ENCODE peak calls at places on chromosomes 1 and 21, in eight cellular contexts. J, F, R, H, I, D, U and O are unnamed samples.

GRCh38 chr1:224745924-224746323 is 129.8 kb downstream of the CNIH3 start:
- DNase-seq in J (no peak), I (no peak), U (no peak), D (no peak), R (no peak), F (no peak), H (no peak), O (no peak)

GRCh38 chr1:60679524-60679923 is 402.8 kb upstream of the NFIA start:
- DNase-seq in R (no peak), D (no peak), I (no peak), F (no peak), J (no peak), U (no peak), H (no peak), O (no peak)

GRCh38 chr1:3023994-3024393 is 2.7 kb downstream of the ACTRT2 start:
- DNase-seq in F (no peak), R (no peak), H (no peak), J (no peak), U (no peak), D (no peak), I (no peak), O (no peak)

GRCh38 chr1:63103682-63104081 is 218.7 kb upstream of the FOXD3 start:
- DNase-seq in U (no peak), R (no peak), J (no peak), H (no peak), D (no peak), I (no peak), F (no peak), O (no peak)

GRCh38 chr1:25795227-25795626 is 4.8 kb upstream of the SELENON start:
- DNase-seq in H (no peak), J (no peak), D (no peak), I (no peak), F (no peak), R (no peak), U (no peak), O (no peak)

GRCh38 chr1:67559222-67559700 is 125.7 kb upstream of the GADD45A start:
- DNase-seq in H (no peak), I (no peak), U (peak), D (no peak), F (peak), R (peak), J (peak), O (no peak)

GRCh38 chr1:31335007-31335406 is 37.9 kb downstream of the FABP3 start:
- DNase-seq in D (no peak), J (peak), F (no peak), H (no peak), U (no peak), R (peak), I (no peak), O (no peak)

GRCh38 chr1:230084408-230085177 is 17.6 kb downstream of the GALNT2 start:
- DNase-seq in F (no peak), H (peak), I (no peak), R (peak), D (no peak), U (peak), J (peak), O (no peak)

GRCh38 chr1:27086628-27087027 is 68.3 kb downstream of the SLC9A1 start:
- DNase-seq in J (no peak), D (no peak), H (no peak), F (no peak), R (no peak), U (no peak), I (no peak), O (no peak)

GRCh38 chr1:156816561-156817328 is at the start of gene SH2D2A:
- DNase-seq in D (no peak), J (no peak), H (peak), I (no peak), R (no peak), F (no peak), U (peak), O (no peak)

GRCh38 chr1:74375376-74375775 is 137.0 kb downstream of the LRRC53 start:
- DNase-seq in F (no peak), R (no peak), U (no peak), I (no peak), D (no peak), H (no peak), J (no peak), O (no peak)

GRCh38 chr1:189646066-189646465 is 831.6 kb downstream of the BRINP3 start:
- DNase-seq in R (no peak), H (no peak), I (no peak), J (no peak), U (no peak), F (no peak), D (no peak), O (no peak)

GRCh38 chr21:41786521-41786987 is 19.7 kb upstream of the RIPK4 start:
- DNase-seq in F (no peak), U (no peak), J (peak), R (no peak), H (no peak), D (no peak), I (no peak), O (no peak)

GRCh38 chr1:167130782-167131520 is 37.1 kb downstream of the STYXL2 start:
- DNase-seq in U (no peak), F (no peak), J (no peak), R (no peak), I (no peak), D (no peak), H (no peak), O (no peak)

GRCh38 chr1:45409243-45409642 is 69.0 kb upstream of the MUTYH start:
- DNase-seq in D (no peak), I (no peak), U (no peak), J (no peak), H (no peak), R (no peak), F (no peak), O (no peak)

GRCh38 chr1:26998319-26999300 is 5.1 kb downstream of the TRNP1 start:
- DNase-seq in R (peak), D (no peak), J (peak), I (no peak), F (no peak), U (no peak), H (no peak), O (no peak)

GRCh38 chr1:65417729-65418128 is 2.7 kb upstream of the LEPR start:
- DNase-seq in D (no peak), I (no peak), F (no peak), J (no peak), H (no peak), R (no peak), U (no peak), O (no peak)

GRCh38 chr1:11013160-11013531 is 692 bp downstream of the TARDBP start:
- DNase-seq in F (no peak), J (no peak), I (no peak), R (peak), U (no peak), H (no peak), D (no peak), O (no peak)

GRCh38 chr1:61741682-61742619 is at the start of gene PATJ:
- DNase-seq in R (no peak), D (peak), I (peak), U (peak), F (peak), H (peak), J (peak), O (no peak)

GRCh38 chr1:150176593-150176992 is 26.9 kb downstream of the PLEKHO1 start:
- DNase-seq in F (no peak), H (no peak), I (no peak), D (no peak), R (peak), U (no peak), J (no peak), O (no peak)

GRCh38 chr1:85815906-85816305 is 107.7 kb upstream of the ZNHIT6 start:
- DNase-seq in F (no peak), D (no peak), J (no peak), U (peak), H (no peak), I (no peak), R (no peak), O (no peak)

GRCh38 chr1:42797414-42797813 is 12.6 kb downstream of the TMEM269 start:
- DNase-seq in J (no peak), I (no peak), F (no peak), U (no peak), H (no peak), R (no peak), D (no peak), O (no peak)

GRCh38 chr1:60621524-60621923 is 460.8 kb upstream of the NFIA start:
- DNase-seq in R (peak), J (peak), H (no peak), F (no peak), I (no peak), D (no peak), U (no peak), O (peak)

GRCh38 chr1:12708956-12709555 is 6.9 kb upstream of the AADACL3 start:
- DNase-seq in H (no peak), I (no peak), F (no peak), U (no peak), J (no peak), R (no peak), D (no peak), O (no peak)

GRCh38 chr1:177466286-177466685 is 295.5 kb downstream of the BRINP2 start:
- DNase-seq in J (no peak), F (no peak), R (no peak), D (no peak), I (no peak), H (no peak), U (no peak), O (no peak)

GRCh38 chr1:95021085-95021484 is 51.7 kb downstream of the ALG14 start:
- DNase-seq in R (no peak), I (no peak), J (no peak), D (no peak), H (no peak), U (no peak), F (no peak), O (no peak)

GRCh38 chr1:50610563-50610962 is 187.3 kb upstream of the DMRTA2 start:
- DNase-seq in J (no peak), I (no peak), U (no peak), D (no peak), R (no peak), F (no peak), H (no peak), O (no peak)

GRCh38 chr1:23999156-23999671 is 19.1 kb upstream of the SRSF10 start:
- DNase-seq in D (no peak), F (no peak), R (no peak), U (no peak), J (no peak), I (no peak), H (no peak), O (no peak)

GRCh38 chr1:221039616-221040015 is 160.4 kb downstream of the HLX start:
- DNase-seq in F (no peak), U (no peak), R (no peak), D (no peak), I (no peak), J (no peak), H (no peak), O (no peak)

GRCh38 chr1:25958475-25958874 is 39.4 kb downstream of the PAFAH2 start:
- DNase-seq in J (peak), I (no peak), H (no peak), F (no peak), D (no peak), R (peak), U (no peak), O (no peak)

GRCh38 chr1:45842786-45843185 is 39.4 kb downstream of the MAST2 start:
- DNase-seq in D (no peak), U (no peak), J (no peak), F (no peak), H (no peak), R (no peak), I (no peak), O (no peak)

GRCh38 chr1:111884772-111885443 is 104.6 kb downstream of the KCND3 start:
- DNase-seq in D (no peak), H (no peak), I (no peak), J (no peak), F (no peak), R (no peak), U (peak), O (no peak)

GRCh38 chr1:9886063-9886742 is 23.9 kb downstream of the CTNNBIP1 start:
- DNase-seq in R (no peak), H (no peak), J (no peak), D (no peak), F (no peak), U (peak), I (no peak), O (no peak)
- TF ChIP-seq CTCF in R (no peak), H (no peak), J (no peak), D (no peak), F (no peak), U (no peak), I (no peak), O (no peak)

DNA sequence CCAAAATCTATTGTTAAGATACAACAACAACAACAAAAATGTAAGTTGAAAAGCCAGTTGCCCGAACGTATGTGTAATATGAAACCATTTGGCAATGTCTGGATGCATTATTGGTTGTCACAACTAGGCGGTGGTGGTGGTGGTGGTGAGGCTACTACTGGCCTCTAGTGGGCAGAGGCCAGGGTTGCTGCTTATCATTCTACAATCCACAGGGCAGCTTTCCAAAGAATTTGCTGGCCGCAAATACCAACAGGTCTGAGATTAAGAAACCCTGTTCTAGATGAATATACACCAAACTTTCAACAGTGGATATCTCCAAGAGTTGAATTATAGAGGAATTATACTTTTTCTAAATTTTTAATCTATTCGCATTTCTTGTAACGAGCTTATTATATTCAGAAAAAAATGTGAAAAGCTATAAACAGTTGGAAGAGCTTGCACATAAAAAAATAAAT is 26.8 kb upstream of the ZNF697 start:
- DNase-seq in F (no peak), U (peak), R (peak), H (peak), I (no peak), J (peak), D (no peak), O (no peak)
- TF ChIP-seq CTCF in F (no peak), U (peak), R (peak), H (peak), I (no peak), J (no peak), D (no peak), O (no peak)

GRCh38 chr1:89821322-89822108 is 683 bp downstream of the LRRC8D start:
- DNase-seq in F (peak), D (peak), H (peak), J (peak), U (peak), I (peak), R (peak), O (peak)
- TF ChIP-seq CTCF in F (no peak), D (peak), H (no peak), J (no peak), U (no peak), I (no peak), R (no peak), O (peak)

GRCh38 chr1:47262787-47263413 is 30.9 kb upstream of the TAL1 start:
- DNase-seq in R (peak), D (no peak), J (peak), F (peak), H (peak), U (no peak), I (no peak), O (peak)
- TF ChIP-seq CTCF in R (peak), D (peak), J (peak), F (peak), H (peak), U (peak), I (peak), O (peak)

GRCh38 chr1:39129514-39129913 is 75.0 kb upstream of the MACF1 start:
- DNase-seq in H (no peak), R (peak), D (no peak), F (no peak), I (no peak), J (peak), U (no peak), O (no peak)
- TF ChIP-seq CTCF in H (peak), R (peak), D (no peak), F (no peak), I (no peak), J (peak), U (peak), O (no peak)